ENCODE peak calls at places on chromosomes 4 and X, in seven cellular contexts. One of them, this sample, is unnamed. For H3K4me1, the result is how much of the 10 kb centered on the place peaks cover.

GRCh38 chr4:125115476-125115875 is 199.3 kb upstream of the FAT4 start:
- DNase-seq in tibial artery: no peak
- DNase-seq in pancreas: no peak
- DNase-seq in H1: no peak
- DNase-seq in fibroblast of lung: peak
- DNase-seq in CD8-positive, alpha-beta memory T cell: no peak
- DNase-seq in body of pancreas: no peak
- DNase-seq in this sample: no peak

GRCh38 chr4:128871948-128872347 is 62.4 kb downstream of the JADE1 start:
- DNase-seq in tibial artery: no peak
- DNase-seq in pancreas: no peak
- DNase-seq in H1: no peak
- DNase-seq in fibroblast of lung: peak
- DNase-seq in CD8-positive, alpha-beta memory T cell: no peak
- DNase-seq in body of pancreas: no peak
- DNase-seq in this sample: no peak

GRCh38 chr4:55887594-55887993 is 34.1 kb downstream of the EXOC1 start:
- DNase-seq in tibial artery: no peak
- DNase-seq in pancreas: no peak
- DNase-seq in H1: no peak
- DNase-seq in fibroblast of lung: no peak
- DNase-seq in CD8-positive, alpha-beta memory T cell: no peak
- DNase-seq in body of pancreas: no peak
- DNase-seq in this sample: no peak

GRCh38 chrX:148290041-148290440 is 210.4 kb upstream of the AFF2 start:
- DNase-seq in tibial artery: no peak
- DNase-seq in pancreas: no peak
- DNase-seq in H1: no peak
- DNase-seq in fibroblast of lung: no peak
- DNase-seq in CD8-positive, alpha-beta memory T cell: no peak
- DNase-seq in body of pancreas: no peak
- DNase-seq in this sample: no peak

GRCh38 chrX:48681539-48682183 is 1.9 kb upstream of the WAS start:
- DNase-seq in tibial artery: no peak
- DNase-seq in pancreas: no peak
- DNase-seq in H1: no peak
- DNase-seq in fibroblast of lung: no peak
- DNase-seq in CD8-positive, alpha-beta memory T cell: no peak
- DNase-seq in body of pancreas: no peak
- DNase-seq in this sample: no peak

GRCh38 chrX:146477341-146477740 is 332.2 kb upstream of the CXorf51B start:
- DNase-seq in tibial artery: no peak
- DNase-seq in pancreas: no peak
- DNase-seq in H1: no peak
- DNase-seq in fibroblast of lung: no peak
- DNase-seq in CD8-positive, alpha-beta memory T cell: no peak
- DNase-seq in body of pancreas: no peak
- DNase-seq in this sample: no peak

GRCh38 chrX:111168314-111168713 is 72.3 kb downstream of the PAK3 start:
- DNase-seq in tibial artery: no peak
- DNase-seq in pancreas: no peak
- DNase-seq in H1: no peak
- DNase-seq in fibroblast of lung: peak
- DNase-seq in CD8-positive, alpha-beta memory T cell: no peak
- DNase-seq in body of pancreas: no peak
- DNase-seq in this sample: no peak

GRCh38 chrX:1336331-1337143 is at the start of gene IL3RA:
- DNase-seq in tibial artery: peak
- DNase-seq in pancreas: peak
- DNase-seq in H1: no peak
- DNase-seq in fibroblast of lung: no peak
- DNase-seq in CD8-positive, alpha-beta memory T cell: no peak
- DNase-seq in body of pancreas: no peak
- DNase-seq in this sample: peak

GRCh38 chr4:53015681-53016080 is 153.6 kb downstream of the RASL11B start:
- DNase-seq in tibial artery: no peak
- DNase-seq in pancreas: no peak
- DNase-seq in H1: no peak
- DNase-seq in fibroblast of lung: peak
- DNase-seq in CD8-positive, alpha-beta memory T cell: no peak
- DNase-seq in body of pancreas: no peak
- DNase-seq in this sample: no peak

DNA sequence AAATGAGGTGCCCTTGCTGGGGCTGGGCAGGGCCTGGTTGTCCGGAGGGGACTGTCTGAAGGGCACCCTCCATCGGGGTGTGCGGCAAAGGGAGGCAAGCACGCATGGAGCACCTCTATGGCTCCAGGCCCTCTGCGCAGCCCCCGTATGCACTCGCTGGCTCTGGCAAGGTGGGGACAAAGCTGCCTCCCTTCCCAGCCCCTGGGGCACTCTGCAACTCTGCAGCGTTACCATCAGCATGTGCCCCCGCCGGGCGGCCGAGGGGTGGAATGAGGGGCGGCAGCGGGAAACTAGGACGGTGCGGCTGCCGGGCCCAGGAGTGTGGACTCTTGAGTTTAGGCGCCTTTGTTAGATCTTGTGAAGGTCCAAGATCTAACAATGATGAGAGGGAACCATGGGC is 26.4 kb downstream of the TRMT44 start:
- DNase-seq in tibial artery: no peak
- DNase-seq in pancreas: peak
- DNase-seq in H1: no peak
- DNase-seq in fibroblast of lung: no peak
- DNase-seq in CD8-positive, alpha-beta memory T cell: no peak
- DNase-seq in body of pancreas: no peak
- DNase-seq in this sample: no peak
- H3K4me1 ChIP-seq in tibial artery: under half
- H3K4me1 ChIP-seq in pancreas: under half
- H3K4me1 ChIP-seq in H1: under half
- H3K4me1 ChIP-seq in fibroblast of lung: under half
- H3K4me1 ChIP-seq in CD8-positive, alpha-beta memory T cell: under half
- H3K4me1 ChIP-seq in body of pancreas: under half
- H3K4me1 ChIP-seq in this sample: under half

DNA sequence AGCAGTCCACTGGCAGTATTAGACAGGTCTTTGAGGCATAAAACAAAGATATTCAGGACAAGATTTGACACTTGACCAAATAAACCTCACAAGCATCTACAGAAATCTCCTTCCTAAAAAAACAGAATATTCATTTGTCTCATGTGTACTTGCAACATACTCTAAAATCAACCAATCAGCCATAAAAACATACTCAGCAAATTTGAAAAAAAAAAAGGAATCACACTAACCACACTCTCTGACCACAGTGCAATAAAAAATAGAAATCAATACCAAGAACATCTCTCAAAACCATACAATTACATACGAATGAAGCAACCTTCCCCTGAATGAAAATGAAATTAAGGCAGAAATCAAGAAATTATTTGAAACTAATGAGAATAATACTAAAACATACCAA is 591.3 kb downstream of the FAM133A start:
- DNase-seq in tibial artery: no peak
- DNase-seq in pancreas: no peak
- DNase-seq in H1: no peak
- DNase-seq in fibroblast of lung: no peak
- DNase-seq in CD8-positive, alpha-beta memory T cell: no peak
- DNase-seq in body of pancreas: no peak
- DNase-seq in this sample: no peak
- H3K4me3 ChIP-seq in tibial artery: no peak
- H3K4me3 ChIP-seq in pancreas: no peak
- H3K4me3 ChIP-seq in H1: no peak
- H3K4me3 ChIP-seq in fibroblast of lung: no peak
- H3K4me3 ChIP-seq in CD8-positive, alpha-beta memory T cell: no peak
- H3K4me3 ChIP-seq in body of pancreas: no peak
- H3K4me3 ChIP-seq in this sample: no peak

GRCh38 chr4:26201119-26201518 is 119.7 kb upstream of the RBPJ start:
- DNase-seq in tibial artery: no peak
- DNase-seq in pancreas: no peak
- DNase-seq in H1: no peak
- DNase-seq in fibroblast of lung: no peak
- DNase-seq in CD8-positive, alpha-beta memory T cell: no peak
- DNase-seq in body of pancreas: no peak
- DNase-seq in this sample: no peak

GRCh38 chr4:26197018-26197779 is 123.6 kb upstream of the RBPJ start:
- DNase-seq in tibial artery: no peak
- DNase-seq in pancreas: no peak
- DNase-seq in H1: no peak
- DNase-seq in fibroblast of lung: peak
- DNase-seq in CD8-positive, alpha-beta memory T cell: peak
- DNase-seq in body of pancreas: peak
- DNase-seq in this sample: no peak

GRCh38 chr4:26196567-26196966 is 124.2 kb upstream of the RBPJ start:
- DNase-seq in tibial artery: no peak
- DNase-seq in pancreas: no peak
- DNase-seq in H1: no peak
- DNase-seq in fibroblast of lung: peak
- DNase-seq in CD8-positive, alpha-beta memory T cell: no peak
- DNase-seq in body of pancreas: no peak
- DNase-seq in this sample: no peak

GRCh38 chr4:26204249-26204825 is 116.5 kb upstream of the RBPJ start:
- DNase-seq in tibial artery: no peak
- DNase-seq in pancreas: no peak
- DNase-seq in H1: no peak
- DNase-seq in fibroblast of lung: no peak
- DNase-seq in CD8-positive, alpha-beta memory T cell: peak
- DNase-seq in body of pancreas: peak
- DNase-seq in this sample: no peak

DNA sequence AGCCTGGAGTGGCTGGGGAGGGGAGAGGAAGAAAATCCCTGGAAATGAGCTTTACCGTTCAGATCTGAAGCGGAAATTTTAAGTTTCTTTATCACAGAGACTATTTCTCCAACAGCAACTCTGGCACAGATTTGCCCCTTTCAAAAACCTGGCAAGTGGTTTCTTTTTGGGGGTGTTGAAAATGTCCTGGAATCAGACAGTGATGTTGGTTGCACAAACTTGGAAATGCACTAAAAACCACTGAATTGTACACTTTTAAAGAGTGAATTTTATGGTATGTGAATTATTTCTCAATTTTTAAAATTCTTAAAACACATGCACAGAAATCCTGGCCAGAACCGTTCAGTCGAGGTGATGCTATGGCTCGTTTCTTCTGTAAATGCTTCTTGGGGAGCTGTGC is 121.2 kb upstream of the RBPJ start:
- DNase-seq in tibial artery: no peak
- DNase-seq in pancreas: no peak
- DNase-seq in H1: no peak
- DNase-seq in fibroblast of lung: no peak
- DNase-seq in CD8-positive, alpha-beta memory T cell: no peak
- DNase-seq in body of pancreas: no peak
- DNase-seq in this sample: no peak
- H3K4me1 ChIP-seq in tibial artery: under half
- H3K4me1 ChIP-seq in pancreas: under half
- H3K4me1 ChIP-seq in H1: under half
- H3K4me1 ChIP-seq in fibroblast of lung: under half
- H3K4me1 ChIP-seq in CD8-positive, alpha-beta memory T cell: under half
- H3K4me1 ChIP-seq in body of pancreas: under half
- H3K4me1 ChIP-seq in this sample: under half

DNA sequence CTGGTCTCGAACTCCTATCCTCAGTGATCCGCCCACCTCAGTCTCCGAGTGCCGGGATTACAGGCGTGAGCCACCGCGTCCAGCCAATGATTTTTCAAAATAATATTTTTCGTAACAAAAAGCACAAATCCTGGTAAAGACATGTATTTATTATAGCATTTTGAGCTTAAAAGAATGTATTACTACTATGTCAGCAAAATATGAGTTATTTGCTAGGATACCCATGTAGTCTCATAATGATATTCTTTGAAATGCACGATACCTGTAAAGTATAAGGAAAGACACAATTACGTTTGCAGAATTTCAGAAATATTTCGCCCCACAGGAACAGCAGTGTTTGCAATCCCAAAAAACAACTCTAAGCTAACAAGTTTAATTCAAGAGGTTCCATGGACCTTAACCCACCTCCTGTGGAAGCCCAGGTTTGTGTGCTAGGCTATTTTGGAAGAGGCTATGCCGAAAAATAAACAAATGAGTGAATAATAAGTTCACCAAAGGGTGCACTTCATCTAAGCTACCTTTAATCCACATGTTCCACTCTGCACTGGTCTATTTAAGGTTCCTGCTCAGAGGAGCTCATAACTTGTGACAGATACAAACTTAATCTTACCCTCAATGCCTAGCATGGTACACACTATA is 5.2 kb downstream of the FRYL start:
- DNase-seq in tibial artery: no peak
- DNase-seq in pancreas: no peak
- DNase-seq in H1: no peak
- DNase-seq in fibroblast of lung: no peak
- DNase-seq in CD8-positive, alpha-beta memory T cell: no peak
- DNase-seq in body of pancreas: no peak
- DNase-seq in this sample: no peak
- H3K4me3 ChIP-seq in tibial artery: no peak
- H3K4me3 ChIP-seq in pancreas: no peak
- H3K4me3 ChIP-seq in H1: no peak
- H3K4me3 ChIP-seq in fibroblast of lung: no peak
- H3K4me3 ChIP-seq in CD8-positive, alpha-beta memory T cell: no peak
- H3K4me3 ChIP-seq in body of pancreas: no peak
- H3K4me3 ChIP-seq in this sample: no peak

DNA sequence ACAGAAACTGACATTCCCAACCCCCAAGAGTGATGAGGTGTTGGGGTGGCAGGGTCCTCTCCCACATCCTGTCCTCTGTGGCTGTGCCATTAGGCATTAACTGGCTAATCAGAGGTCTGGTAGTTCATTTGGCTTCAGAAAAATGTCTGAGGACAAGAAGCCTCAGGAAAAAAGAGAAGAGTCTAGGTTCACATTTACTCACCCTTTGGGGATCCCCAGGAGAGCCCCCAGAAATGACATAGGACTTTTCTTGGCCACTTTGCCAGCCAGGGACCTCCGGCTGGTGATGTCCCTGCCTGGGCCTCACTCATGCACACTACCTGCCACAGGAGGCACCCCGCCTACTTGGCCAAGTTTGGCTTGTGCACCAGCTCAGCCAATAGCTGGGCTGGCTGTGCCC is 173.0 kb downstream of the RBM46 start:
- DNase-seq in tibial artery: no peak
- DNase-seq in pancreas: no peak
- DNase-seq in H1: no peak
- DNase-seq in fibroblast of lung: no peak
- DNase-seq in CD8-positive, alpha-beta memory T cell: no peak
- DNase-seq in body of pancreas: no peak
- DNase-seq in this sample: no peak
- H3K4me1 ChIP-seq in tibial artery: under half
- H3K4me1 ChIP-seq in pancreas: under half
- H3K4me1 ChIP-seq in H1: under half
- H3K4me1 ChIP-seq in fibroblast of lung: under half
- H3K4me1 ChIP-seq in CD8-positive, alpha-beta memory T cell: under half
- H3K4me1 ChIP-seq in body of pancreas: under half
- H3K4me1 ChIP-seq in this sample: under half